ENCODE peak calls at places on chromosomes 12 and 14, in seven cellular contexts. F, R, O, L, A, P and B are unnamed samples.
A peak's percentile ranks its signal among the peaks of the same experiment; 100 is the strongest.

GRCh38 chr12:43482311-43483085 is 69.5 kb downstream of the ADAMTS20 start:
- DNase-seq in L (no peak), P (no peak), O (no peak), F (no peak), R (no peak), A (no peak), B (no peak)

GRCh38 chr12:47754881-47755280 is 3.8 kb downstream of the RAPGEF3 start:
- DNase-seq in L (no peak), O (no peak), R (peak; percentile 93), F (no peak), P (no peak), A (no peak), B (no peak)

GRCh38 chr14:94930690-94931089 is 160.8 kb upstream of the GSC start:
- DNase-seq in F (no peak), A (no peak), R (no peak), O (no peak), P (no peak), L (no peak), B (no peak)

GRCh38 chr14:54864526-54864925 is 38.1 kb downstream of the GCH1 start:
- DNase-seq in P (no peak), A (no peak), O (no peak), L (no peak), F (no peak), R (no peak), B (no peak)

GRCh38 chr12:60345442-60345841 is 749.6 kb downstream of the SLC16A7 start:
- DNase-seq in P (no peak), A (no peak), L (no peak), O (no peak), R (no peak), F (no peak), B (no peak)

GRCh38 chr12:89448526-89448925 is 76.1 kb downstream of the GALNT4 start:
- DNase-seq in A (no peak), O (no peak), L (no peak), R (no peak), F (no peak), P (no peak), B (no peak)

GRCh38 chr14:94177806-94178205 is 3.7 kb downstream of the PPP4R4 start:
- DNase-seq in A (no peak), L (no peak), F (no peak), R (no peak), P (no peak), O (no peak), B (no peak)

GRCh38 chr14:63713765-63714164 is 14.1 kb downstream of the SGPP1 start:
- DNase-seq in O (peak; percentile 32), F (no peak), P (no peak), L (no peak), A (no peak), R (no peak), B (peak; percentile 26)

GRCh38 chr12:11321980-11322379 is 11.7 kb upstream of the PRB4 start:
- DNase-seq in P (no peak), O (no peak), R (no peak), A (no peak), L (no peak), F (no peak), B (no peak)

GRCh38 chr14:56216631-56217379 is 98.6 kb downstream of the PELI2 start:
- DNase-seq in P (no peak), A (peak; percentile 44), O (no peak), F (peak; percentile 63), L (no peak), R (peak; percentile 66), B (no peak)

GRCh38 chr12:121568971-121569808 is 11.6 kb downstream of the KDM2B start:
- DNase-seq in O (no peak), P (no peak), F (no peak), A (no peak), L (no peak), R (no peak), B (no peak)

GRCh38 chr12:120620624-120621023 is 19.8 kb upstream of the CABP1 start:
- DNase-seq in R (peak; percentile 51), F (no peak), L (no peak), O (no peak), P (no peak), A (no peak), B (no peak)

GRCh38 chr12:119684730-119685129 is 16.8 kb downstream of the PRKAB1 start:
- DNase-seq in L (no peak), R (no peak), F (no peak), O (no peak), A (no peak), P (no peak), B (no peak)

GRCh38 chr12:100545092-100545491 is 28.4 kb upstream of the GAS2L3 start:
- DNase-seq in P (no peak), F (no peak), L (no peak), A (no peak), R (no peak), O (no peak), B (no peak)

GRCh38 chr12:20483776-20484175 is 115.4 kb downstream of the PDE3A start:
- DNase-seq in L (no peak), A (no peak), F (no peak), P (no peak), R (no peak), O (no peak), B (no peak)

GRCh38 chr12:95857151-95857550 is 1.6 kb upstream of the SNRPF start:
- DNase-seq in O (no peak), R (no peak), P (no peak), F (no peak), L (no peak), A (no peak), B (no peak)

GRCh38 chr12:62792526-62792925 is 142.4 kb downstream of the PPM1H start:
- DNase-seq in F (no peak), P (no peak), L (no peak), R (no peak), A (no peak), O (no peak), B (no peak)

GRCh38 chr12:122094735-122095561 is 16.4 kb downstream of the MLXIP start:
- DNase-seq in L (no peak), F (no peak), A (no peak), R (no peak), P (no peak), O (no peak), B (no peak)

GRCh38 chr12:102702447-102703114 is 214.5 kb downstream of the PAH start:
- DNase-seq in P (peak; percentile 27), O (peak; percentile 36), A (peak; percentile 53), R (peak; percentile 70), L (no peak), F (peak; percentile 17), B (peak; percentile 32)

GRCh38 chr14:103523583-103523969 is 946 bp upstream of the CKB start:
- DNase-seq in A (no peak), F (no peak), P (no peak), L (no peak), R (no peak), O (no peak), B (no peak)

GRCh38 chr14:103526247-103526913 is 2.6 kb upstream of the TRMT61A start:
- DNase-seq in L (no peak), P (no peak), O (no peak), F (no peak), R (no peak), A (no peak), B (no peak)

GRCh38 chr14:103522028-103522581 is 525 bp downstream of the CKB start:
- DNase-seq in O (no peak), A (peak; percentile 56), L (peak; percentile 22), R (no peak), F (peak; percentile 72), P (no peak), B (no peak)

GRCh38 chr14:103522649-103523582 is at the start of gene CKB:
- DNase-seq in A (peak; percentile 71), O (no peak), L (peak; percentile 17), R (peak; percentile 79), P (no peak), F (peak; percentile 75), B (no peak)

DNA sequence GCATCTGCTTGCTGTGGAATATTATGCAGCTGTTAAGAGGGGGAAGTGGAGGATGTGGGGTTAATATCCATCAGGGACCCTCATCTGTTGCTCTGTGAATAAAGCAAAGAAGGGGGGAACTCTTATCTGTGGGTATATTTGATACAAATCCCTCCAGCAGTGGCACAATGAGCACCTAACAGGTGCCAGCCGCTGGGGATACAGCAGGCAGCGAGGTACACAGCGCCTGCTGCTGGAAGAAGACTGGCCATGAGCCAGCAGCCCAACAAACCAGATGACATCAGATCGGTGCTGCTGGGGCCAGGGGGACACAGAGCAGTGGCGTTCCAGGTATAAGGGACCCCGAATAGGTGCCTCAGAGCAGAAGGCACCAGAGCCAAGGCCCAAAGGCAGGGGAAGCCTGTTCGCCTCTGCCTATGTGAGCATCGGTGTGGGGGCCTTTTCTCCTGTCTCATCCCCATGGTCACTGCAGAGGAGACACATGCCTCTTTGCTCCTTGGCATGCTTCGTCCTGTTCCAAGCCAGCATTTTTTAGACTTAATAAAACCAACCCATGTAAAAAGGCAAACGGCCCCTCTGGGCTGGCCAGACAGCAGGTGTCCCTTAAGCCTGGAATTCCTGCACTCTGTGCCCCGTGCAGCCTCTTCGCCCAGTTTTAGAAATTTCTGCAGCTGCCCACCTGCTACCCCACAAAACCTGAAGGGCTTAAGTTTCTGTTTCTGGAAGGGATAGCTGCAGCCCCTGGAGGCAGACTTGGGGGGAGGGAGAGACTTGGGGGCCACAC is 1.6 kb upstream of the CKB start:
- DNase-seq in L (no peak), F (peak; percentile 13), R (no peak), A (no peak), P (no peak), O (no peak), B (no peak)
- H3K4me3 ChIP-seq in L (no peak overlapping the region), F (no peak overlapping the region), R (no peak overlapping the region), A (no peak overlapping the region), P (no peak overlapping the region), O (no peak overlapping the region), B (no peak overlapping the region)

DNA sequence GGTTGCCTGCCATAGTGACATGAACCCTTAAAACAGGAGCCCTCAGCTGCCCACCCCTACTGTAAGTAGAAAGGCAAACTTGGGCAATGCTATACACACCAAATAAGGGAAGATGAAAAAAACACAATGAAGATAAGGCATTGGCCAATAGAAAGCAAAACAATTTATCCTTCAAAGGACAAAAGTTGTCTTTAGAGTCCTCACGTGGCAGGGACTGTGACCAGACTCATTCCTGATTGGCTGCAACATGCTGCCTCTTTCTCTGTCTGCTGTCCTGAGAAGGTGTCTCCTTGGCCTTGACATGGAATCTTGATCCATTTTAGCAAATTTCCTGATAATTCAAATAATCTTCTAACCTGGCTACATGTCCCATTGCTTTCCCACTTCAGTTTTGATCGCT is 131.9 kb downstream of the GPR135 start:
- DNase-seq in F (no peak), P (no peak), O (no peak), A (no peak), R (no peak), L (no peak), B (no peak)
- TF ChIP-seq CTCF in F (no peak), P (no peak), O (no peak), A (no peak), R (no peak), L (no peak), B (no peak)

GRCh38 chr12:49200882-49201594 is 12.2 kb upstream of the TUBA1A start:
- DNase-seq in L (peak; percentile 30), P (no peak), R (no peak), O (peak; percentile 51), F (no peak), A (peak; percentile 31), B (no peak)
- H3K4me3 ChIP-seq in L (no peak overlapping the region), P (peak overlapping the region; percentile 10), R (no peak overlapping the region), O (peak overlapping the region; percentile 1), F (no peak overlapping the region), A (peak overlapping the region; percentile 10), B (no peak overlapping the region)

DNA sequence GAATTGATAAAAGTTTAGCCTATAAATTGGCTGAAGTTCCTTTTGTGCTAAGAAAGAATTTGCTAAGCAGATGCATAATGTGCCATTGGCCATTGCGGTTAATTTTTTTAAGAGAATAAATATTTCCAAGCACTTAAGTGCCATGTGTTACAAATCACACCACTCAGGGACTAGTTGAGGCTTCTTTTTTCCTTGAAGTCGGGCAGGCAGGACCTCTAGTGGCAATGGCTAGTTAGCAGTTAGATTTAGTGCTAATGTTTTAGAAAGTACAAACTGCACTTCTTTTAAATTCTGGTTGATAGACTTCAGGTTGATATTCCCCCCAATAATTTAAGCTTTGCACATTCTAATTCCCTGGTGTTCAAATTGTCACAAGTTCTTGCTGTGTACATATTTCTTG is 294.3 kb downstream of the APAF1 start:
- DNase-seq in R (no peak), L (no peak), F (no peak), A (no peak), P (no peak), O (peak; percentile 22), B (peak; percentile 2)
- TF ChIP-seq CTCF in R (no peak), L (peak; percentile 45), F (no peak), A (no peak), P (peak; percentile 60), O (peak; percentile 48), B (peak; percentile 36)